ENCODE peak calls at places on chromosomes 1 and 21, in five cellular contexts. L is A549; N is pons; Q is fibroblast of lung; P is effector CD4-positive, alpha-beta T cell. A is an unnamed sample.

GRCh38 chr1:53589043-53589887 is 130.1 kb downstream of the DMRTB1 start:
- DNase-seq in N (no peak), Q (no peak), P (no peak), L (no peak), A (no peak)

GRCh38 chr21:30434033-30434631 is 4.1 kb downstream of the KRTAP13-4 start:
- DNase-seq in N (peak; percentile 12), Q (peak; percentile 0), P (no peak), L (peak; percentile 32), A (peak; percentile 6)

GRCh38 chr21:41687633-41688032 is 79.2 kb downstream of the RIPK4 start:
- DNase-seq in N (no peak), Q (no peak), P (no peak), L (no peak), A (no peak)

GRCh38 chr21:43865471-43866181 is 603 bp downstream of the AGPAT3 start:
- DNase-seq in L (no peak), Q (peak; percentile 26), P (peak; percentile 38), N (no peak), A (no peak)

GRCh38 chr1:17765444-17766411 is 10.6 kb downstream of the ACTL8 start:
- DNase-seq in Q (peak; percentile 97), N (no peak), P (no peak), L (peak; percentile 76), A (peak; percentile 64)

GRCh38 chr1:3068400-3069361 is at the start of gene PRDM16:
- DNase-seq in Q (peak; percentile 69), P (no peak), L (peak; percentile 63), N (peak; percentile 21), A (peak; percentile 66)

GRCh38 chr1:241411056-241411775 is 54.2 kb upstream of the RGS7 start:
- DNase-seq in N (no peak), P (no peak), L (no peak), Q (peak; percentile 30), A (no peak)

GRCh38 chr1:4939266-4939665 is 284.9 kb downstream of the AJAP1 start:
- DNase-seq in P (no peak), N (no peak), Q (peak; percentile 0), L (no peak), A (no peak)

GRCh38 chr1:105100102-105100501 is 1350.4 kb downstream of the AMY1C start:
- DNase-seq in N (no peak), P (no peak), L (no peak), Q (no peak), A (no peak)

GRCh38 chr1:85663382-85663781 is 44.9 kb downstream of the ZNHIT6 start:
- DNase-seq in L (no peak), N (no peak), P (no peak), Q (no peak), A (no peak)

GRCh38 chr1:167272375-167272957 is 51.8 kb downstream of the POU2F1 start:
- DNase-seq in L (no peak), Q (no peak), N (no peak), P (no peak), A (no peak)

A was measured in HTR-8/SVneo.